ENCODE peak calls at places on chromosomes 13 and 19, in nine cellular contexts. Q, X, V, P, D, S, F, Z and C are unnamed samples. For H3K4me1, the result is how much of the 10 kb centered on the place peaks cover.

GRCh38 chr19:51690359-51691121 is 2.6 kb upstream of the SPACA6 start:
- DNase-seq in Q (peak), X (no peak), V (peak), P (peak), D (peak), S (peak), F (peak), Z (peak), C (peak)

GRCh38 chr13:91247768-91248167 is 99.7 kb upstream of the MIR17HG start:
- DNase-seq in Q (peak), X (no peak), V (no peak), P (no peak), D (no peak), S (no peak), F (no peak), Z (no peak), C (no peak)

GRCh38 chr13:99072356-99072755 is 94.5 kb upstream of the DOCK9 start:
- DNase-seq in Q (no peak), X (no peak), V (no peak), P (no peak), D (no peak), S (no peak), F (no peak), Z (no peak), C (no peak)

GRCh38 chr19:30755581-30755980 is 383.4 kb downstream of the ZNF536 start:
- DNase-seq in Q (no peak), X (no peak), V (no peak), P (no peak), D (no peak), S (no peak), F (no peak), Z (no peak), C (no peak)

GRCh38 chr13:112161441-112162301 is 94.7 kb downstream of the SOX1 start:
- DNase-seq in Q (no peak), X (peak), V (no peak), P (no peak), D (no peak), S (no peak), F (no peak), Z (no peak), C (no peak)

GRCh38 chr19:7871280-7871529 is 3.0 kb downstream of the PRR36 start:
- DNase-seq in Q (no peak), X (no peak), V (no peak), P (no peak), D (no peak), S (no peak), F (no peak), Z (no peak), C (no peak)

GRCh38 chr19:46297700-46298476 is 1.0 kb downstream of the HIF3A start:
- DNase-seq in Q (peak), X (peak), V (peak), P (peak), D (peak), S (peak), F (peak), Z (peak), C (no peak)

GRCh38 chr19:10566658-10567410 is 1.0 kb upstream of the KRI1 start:
- DNase-seq in Q (no peak), X (no peak), V (no peak), P (no peak), D (peak), S (peak), F (peak), Z (no peak), C (no peak)

GRCh38 chr19:29624489-29625210 is 18.6 kb downstream of the POP4 start:
- DNase-seq in Q (no peak), X (no peak), V (peak), P (no peak), D (no peak), S (no peak), F (no peak), Z (no peak), C (no peak)

GRCh38 chr19:6125571-6125989 is 9.9 kb upstream of the ACSBG2 start:
- DNase-seq in Q (peak), X (no peak), V (peak), P (no peak), D (peak), S (peak), F (peak), Z (peak), C (peak)

GRCh38 chr13:41505209-41505835 is 48.0 kb downstream of the RGCC start:
- DNase-seq in Q (peak), X (no peak), V (no peak), P (no peak), D (no peak), S (no peak), F (no peak), Z (no peak), C (no peak)

GRCh38 chr19:616276-616675 is 17.1 kb downstream of the POLRMT start:
- DNase-seq in Q (no peak), X (no peak), V (no peak), P (no peak), D (no peak), S (no peak), F (no peak), Z (no peak), C (no peak)

GRCh38 chr19:34990578-34991192 is 9.4 kb upstream of the GRAMD1A start:
- DNase-seq in Q (no peak), X (no peak), V (no peak), P (no peak), D (no peak), S (no peak), F (no peak), Z (no peak), C (no peak)

GRCh38 chr13:34967851-34968562 is 25.9 kb downstream of the NBEA start:
- DNase-seq in Q (no peak), X (no peak), V (no peak), P (no peak), D (no peak), S (no peak), F (no peak), Z (no peak), C (no peak)

GRCh38 chr19:6272913-6273600 is 6.7 kb downstream of the MLLT1 start:
- DNase-seq in Q (no peak), X (no peak), V (no peak), P (no peak), D (no peak), S (no peak), F (no peak), Z (no peak), C (no peak)

GRCh38 chr19:611506-611869 is 21.8 kb downstream of the HCN2 start:
- DNase-seq in Q (peak), X (no peak), V (no peak), P (no peak), D (no peak), S (no peak), F (no peak), Z (no peak), C (peak)

GRCh38 chr19:51417107-51417806 is at the start of gene SIGLEC10:
- DNase-seq in Q (peak), X (no peak), V (no peak), P (peak), D (no peak), S (peak), F (peak), Z (no peak), C (no peak)

GRCh38 chr19:291561-292280 is 518 bp upstream of the PLPP2 start:
- DNase-seq in Q (no peak), X (peak), V (peak), P (no peak), D (no peak), S (no peak), F (no peak), Z (no peak), C (no peak)

GRCh38 chr13:18996627-18997051 is 185.0 kb downstream of the TUBA3C start:
- DNase-seq in Q (no peak), X (no peak), V (no peak), P (no peak), D (no peak), S (peak), F (no peak), Z (no peak), C (no peak)

GRCh38 chr13:58884810-58885209 is 1253.3 kb downstream of the PCDH17 start:
- DNase-seq in Q (no peak), X (no peak), V (no peak), P (no peak), D (no peak), S (no peak), F (no peak), Z (no peak), C (no peak)

GRCh38 chr19:55443045-55443823 is at the start of gene SHISA7:
- DNase-seq in Q (no peak), X (no peak), V (no peak), P (no peak), D (no peak), S (no peak), F (no peak), Z (no peak), C (no peak)

GRCh38 chr13:109363431-109363830 is 423.0 kb downstream of the IRS2 start:
- DNase-seq in Q (no peak), X (no peak), V (no peak), P (no peak), D (no peak), S (no peak), F (no peak), Z (no peak), C (no peak)

GRCh38 chr13:114109646-114110045 is 22.8 kb downstream of the RASA3 start:
- DNase-seq in Q (no peak), X (no peak), V (peak), P (no peak), D (peak), S (no peak), F (no peak), Z (peak), C (peak)

GRCh38 chr13:48904668-48905290 is 70.9 kb upstream of the FNDC3A start:
- DNase-seq in Q (no peak), X (no peak), V (no peak), P (no peak), D (no peak), S (no peak), F (no peak), Z (no peak), C (no peak)

GRCh38 chr13:43374621-43375020 is 351.2 kb downstream of the DNAJC15 start:
- DNase-seq in Q (peak), X (no peak), V (no peak), P (no peak), D (no peak), S (peak), F (no peak), Z (no peak), C (no peak)

DNA sequence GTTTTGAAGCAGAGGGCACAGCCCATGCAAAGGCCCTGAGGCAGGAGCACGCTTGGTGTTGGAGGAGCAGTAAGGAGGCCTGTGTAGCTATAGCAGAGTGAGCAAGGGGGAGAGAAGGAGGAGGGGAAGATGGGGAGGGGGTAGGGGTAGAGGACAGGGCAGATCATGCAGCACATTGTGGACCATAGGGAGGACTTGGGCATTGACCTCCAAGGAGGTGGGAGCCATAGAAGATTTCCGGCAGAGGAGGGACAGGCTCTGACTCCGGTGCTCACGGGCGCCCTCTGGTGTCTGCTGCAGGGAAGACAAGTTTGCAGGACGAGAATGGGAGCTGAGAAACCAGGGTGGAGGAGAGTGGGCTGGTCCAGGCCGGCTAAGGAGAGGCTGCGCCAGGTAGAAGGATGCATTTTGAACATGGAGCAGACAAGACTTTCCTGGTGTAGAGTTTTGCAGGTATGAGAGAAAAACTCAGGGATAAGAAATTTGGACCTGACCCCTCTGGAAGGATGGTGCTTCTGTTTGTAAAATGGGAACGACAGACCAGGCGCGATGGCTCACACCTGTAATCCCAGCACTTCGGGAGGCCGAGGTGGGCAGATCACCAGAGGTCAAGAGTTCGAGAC is 13.7 kb upstream of the CREB3L3 start:
- DNase-seq in Q (peak), X (peak), V (peak), P (peak), D (peak), S (peak), F (peak), Z (peak), C (peak)
- TF ChIP-seq CTCF in Q (peak), X (peak), V (peak), P (peak), D (peak), S (peak), F (peak), Z (peak), C (peak)

GRCh38 chr19:47719047-47719885 is 6.0 kb downstream of the EHD2 start:
- DNase-seq in Q (peak), X (peak), V (no peak), P (peak), D (peak), S (peak), F (peak), Z (peak), C (no peak)
- H3K27ac ChIP-seq in Q (peak), X (peak), V (peak), P (peak), D (peak), S (peak), F (peak), Z (peak), C (no peak)

DNA sequence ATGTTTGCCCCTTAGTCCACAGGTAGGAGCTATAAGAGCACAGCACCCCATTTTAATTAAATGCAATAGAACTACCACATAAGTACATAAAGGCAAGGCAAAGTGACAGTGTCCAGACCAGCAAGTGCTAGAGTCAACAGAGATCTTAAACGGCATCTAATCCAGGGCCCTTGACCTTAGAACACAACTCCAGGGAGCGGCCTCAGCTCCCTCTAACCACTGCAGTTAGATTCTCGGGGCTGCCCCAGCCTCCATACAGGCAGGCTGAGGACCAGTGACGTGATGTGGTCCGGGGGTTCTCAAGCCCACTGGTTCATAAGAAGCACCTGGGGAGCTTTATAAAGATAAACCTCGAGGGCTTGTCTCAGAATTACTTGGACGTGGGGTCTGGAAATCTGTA is 10.0 kb upstream of the ATP12A start:
- DNase-seq in Q (no peak), X (no peak), V (no peak), P (no peak), D (no peak), S (no peak), F (no peak), Z (no peak), C (no peak)
- H3K4me1 ChIP-seq in Q (under half), X (under half), V (under half), P (under half), D (under half), S (under half), F (under half), Z (under half), C (under half)

GRCh38 chr19:37329686-37330085 is 41.2 kb upstream of the ZNF527 start:
- DNase-seq in Q (no peak), X (no peak), V (no peak), P (no peak), D (no peak), S (no peak), F (no peak), Z (no peak), C (no peak)
- TF ChIP-seq CTCF in Q (peak), X (no peak), V (no peak), P (no peak), D (no peak), S (peak), F (peak), Z (no peak), C (no peak)

GRCh38 chr13:36907266-36907665 is 12.8 kb downstream of the SMAD9 start:
- DNase-seq in Q (no peak), X (no peak), V (no peak), P (no peak), D (no peak), S (no peak), F (no peak), Z (no peak), C (no peak)

GRCh38 chr13:36905944-36906343 is 14.1 kb downstream of the SMAD9 start:
- DNase-seq in Q (no peak), X (no peak), V (no peak), P (no peak), D (no peak), S (no peak), F (no peak), Z (no peak), C (no peak)

GRCh38 chr13:36907801-36908200 is 12.2 kb downstream of the SMAD9 start:
- DNase-seq in Q (no peak), X (no peak), V (no peak), P (no peak), D (no peak), S (no peak), F (no peak), Z (no peak), C (no peak)

DNA sequence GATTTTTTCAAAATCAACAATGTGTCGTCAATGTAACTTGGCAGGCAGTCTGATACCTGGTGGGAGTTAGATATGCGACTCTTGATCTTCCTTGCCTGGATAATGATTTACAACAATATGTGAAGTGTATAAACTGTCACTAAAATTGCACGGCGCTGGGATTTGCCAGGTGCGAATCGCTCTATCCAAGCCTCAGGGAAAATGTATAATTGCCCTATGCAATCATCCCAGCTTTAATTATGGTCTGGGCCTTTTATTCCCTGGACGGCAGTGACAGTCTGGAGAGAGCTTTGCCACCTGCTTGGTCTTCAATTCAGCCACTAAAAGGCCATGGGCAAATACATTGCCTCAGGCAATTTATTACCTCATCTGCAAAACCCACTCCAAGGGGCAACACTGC is 15.8 kb downstream of the SMAD9 start:
- DNase-seq in Q (no peak), X (no peak), V (no peak), P (no peak), D (no peak), S (no peak), F (no peak), Z (no peak), C (no peak)
- H3K27ac ChIP-seq in Q (no peak), X (no peak), V (no peak), P (no peak), D (no peak), S (no peak), F (no peak), Z (no peak), C (no peak)

GRCh38 chr19:3380829-3381228 is 14.4 kb downstream of the NFIC start:
- DNase-seq in Q (no peak), X (no peak), V (no peak), P (no peak), D (no peak), S (no peak), F (no peak), Z (no peak), C (no peak)

GRCh38 chr19:3378352-3379146 is 12.2 kb downstream of the NFIC start:
- DNase-seq in Q (no peak), X (no peak), V (no peak), P (no peak), D (no peak), S (no peak), F (no peak), Z (no peak), C (no peak)

GRCh38 chr19:3383121-3383722 is 16.8 kb downstream of the NFIC start:
- DNase-seq in Q (no peak), X (no peak), V (no peak), P (no peak), D (peak), S (no peak), F (peak), Z (peak), C (no peak)

GRCh38 chr19:3382460-3383100 is 16.2 kb downstream of the NFIC start:
- DNase-seq in Q (no peak), X (no peak), V (no peak), P (no peak), D (no peak), S (no peak), F (no peak), Z (no peak), C (no peak)

DNA sequence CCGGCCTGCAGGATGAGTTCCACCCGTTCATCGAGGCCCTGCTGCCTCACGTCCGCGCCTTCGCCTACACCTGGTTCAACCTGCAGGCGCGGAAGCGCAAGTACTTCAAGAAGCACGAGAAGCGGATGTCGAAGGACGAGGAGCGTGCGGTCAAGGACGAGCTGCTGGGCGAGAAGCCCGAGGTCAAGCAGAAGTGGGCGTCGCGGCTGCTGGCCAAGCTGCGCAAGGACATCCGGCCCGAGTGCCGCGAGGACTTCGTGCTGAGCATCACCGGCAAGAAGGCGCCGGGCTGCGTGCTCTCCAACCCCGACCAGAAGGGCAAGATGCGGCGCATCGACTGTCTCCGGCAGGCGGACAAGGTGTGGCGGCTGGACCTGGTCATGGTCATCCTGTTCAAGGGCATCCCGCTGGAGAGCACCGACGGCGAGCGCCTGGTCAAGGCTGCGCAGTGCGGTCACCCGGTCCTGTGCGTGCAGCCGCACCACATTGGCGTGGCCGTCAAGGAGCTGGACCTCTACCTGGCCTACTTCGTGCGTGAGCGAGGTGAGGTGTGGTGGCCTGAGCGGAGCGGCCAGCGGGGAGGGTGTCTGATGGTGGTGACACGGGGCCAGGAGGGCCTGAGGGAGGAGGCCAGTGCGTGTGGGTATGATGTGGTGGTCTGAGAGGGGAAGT is 15.5 kb downstream of the NFIC start:
- DNase-seq in Q (no peak), X (peak), V (no peak), P (no peak), D (peak), S (no peak), F (no peak), Z (no peak), C (no peak)
- H3K4me1 ChIP-seq in Q (under half), X (half or more), V (under half), P (half or more), D (under half), S (half or more), F (under half), Z (half or more), C (under half)

GRCh38 chr19:40217027-40217810 is 965 bp downstream of the TTC9B start:
- DNase-seq in Q (no peak), X (no peak), V (peak), P (no peak), D (no peak), S (peak), F (no peak), Z (no peak), C (no peak)
- TF ChIP-seq CTCF in Q (peak), X (no peak), V (no peak), P (no peak), D (no peak), S (peak), F (peak), Z (peak), C (no peak)